ENCODE peak calls at places on chromosome 16, in four cellular contexts. B, J, G and M are unnamed samples.

GRCh38 chr16:22671301-22672076 is 142.5 kb upstream of the HS3ST2 start:
- DNase-seq in B (no peak), J (no peak), G (no peak), M (no peak)

GRCh38 chr16:84302111-84302954 is 7.7 kb downstream of the WFDC1 start:
- DNase-seq in B (no peak), J (no peak), G (no peak), M (no peak)

GRCh38 chr16:5041604-5042133 is 7.9 kb upstream of the NAGPA start:
- DNase-seq in B (no peak), J (no peak), G (no peak), M (no peak)

GRCh38 chr16:86381491-86381890 is 128.8 kb upstream of the FOXF1 start:
- DNase-seq in B (no peak), J (no peak), G (no peak), M (no peak)

GRCh38 chr16:89599451-89599858 is 14.0 kb upstream of the DPEP1 start:
- DNase-seq in B (no peak), J (peak; percentile 69), G (peak; percentile 32), M (peak; percentile 23)

GRCh38 chr16:1361685-1362360 is 10.1 kb downstream of the GNPTG start:
- DNase-seq in B (no peak), J (no peak), G (no peak), M (no peak)

GRCh38 chr16:55233464-55233863 is 90.5 kb upstream of the IRX6 start:
- DNase-seq in B (no peak), J (no peak), G (no peak), M (no peak)

GRCh38 chr16:66468321-66468965 is 41.3 kb downstream of the BEAN1 start:
- DNase-seq in B (no peak), J (no peak), G (no peak), M (no peak)

GRCh38 chr16:23564964-23565363 is 7.4 kb downstream of the UBFD1 start:
- DNase-seq in B (no peak), J (no peak), G (no peak), M (no peak)

GRCh38 chr16:88759245-88759975 is 25.6 kb downstream of the PIEZO1 start:
- DNase-seq in B (no peak), J (peak; percentile 95), G (peak; percentile 78), M (peak; percentile 73)

GRCh38 chr16:12330977-12331376 is 354.4 kb downstream of the SNX29 start:
- DNase-seq in B (no peak), J (no peak), G (no peak), M (no peak)

GRCh38 chr16:4257646-4258556 is 14.9 kb downstream of the TFAP4 start:
- DNase-seq in B (no peak), J (no peak), G (no peak), M (no peak)

GRCh38 chr16:50096791-50097190 is 31.0 kb downstream of the HEATR3 start:
- DNase-seq in B (no peak), J (no peak), G (no peak), M (no peak)

GRCh38 chr16:22816475-22816874 is 2.5 kb downstream of the HS3ST2 start:
- DNase-seq in B (no peak), J (no peak), G (no peak), M (no peak)

GRCh38 chr16:27179500-27180072 is 23.7 kb upstream of the KDM8 start:
- DNase-seq in B (peak; percentile 15), J (peak; percentile 81), G (peak; percentile 88), M (peak; percentile 77)

GRCh38 chr16:26396511-26397235 is 670.1 kb upstream of the C16orf82 start:
- DNase-seq in B (no peak), J (peak; percentile 69), G (no peak), M (no peak)

GRCh38 chr16:64184156-64184555 is 937.7 kb downstream of the CDH11 start:
- DNase-seq in B (no peak), J (no peak), G (no peak), M (no peak)

GRCh38 chr16:56258508-56259424 is 67.5 kb downstream of the GNAO1 start:
- DNase-seq in B (no peak), J (peak; percentile 56), G (no peak), M (no peak)

GRCh38 chr16:17351471-17352045 is 119.2 kb downstream of the XYLT1 start:
- DNase-seq in B (no peak), J (no peak), G (no peak), M (no peak)

GRCh38 chr16:66984902-66985311 is 3.5 kb upstream of the CES4A start:
- DNase-seq in B (no peak), J (no peak), G (peak; percentile 98), M (no peak)

GRCh38 chr16:56871172-56871593 is 6.2 kb downstream of the SLC12A3 start:
- DNase-seq in B (no peak), J (no peak), G (no peak), M (no peak)

GRCh38 chr16:26598989-26599785 is 467.5 kb upstream of the C16orf82 start:
- DNase-seq in B (no peak), J (no peak), G (no peak), M (no peak)

GRCh38 chr16:3655030-3655790 is 719 bp downstream of the DNASE1 start:
- DNase-seq in B (no peak), J (no peak), G (no peak), M (no peak)

DNA sequence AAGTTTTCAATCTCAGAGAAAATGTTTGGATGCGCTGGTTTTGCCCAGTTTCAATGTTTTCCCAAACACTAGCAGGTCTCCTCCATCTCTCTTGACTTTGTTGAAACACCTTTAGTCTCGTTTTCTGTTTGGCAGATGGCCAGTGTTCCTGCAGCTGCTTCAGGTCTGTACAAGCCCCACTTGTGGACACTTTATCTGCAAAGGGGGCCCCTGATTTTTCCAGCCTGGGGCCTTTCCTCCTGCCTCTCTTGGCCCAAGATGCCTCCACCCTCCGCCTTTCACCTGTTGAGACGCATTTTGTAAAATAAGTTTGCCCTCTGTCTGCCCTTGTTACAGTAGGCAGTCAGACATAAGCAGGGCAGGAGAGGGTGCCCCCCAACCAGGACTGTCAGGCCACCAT is 21.8 kb upstream of the PRM1 start:
- DNase-seq in B (no peak), J (peak; percentile 27), G (no peak), M (no peak)
- H3K27ac ChIP-seq in B (no peak overlapping the region), J (peak overlapping the region; percentile 45), G (no peak overlapping the region), M (no peak overlapping the region)

GRCh38 chr16:2520097-2520783 is at the start of gene AMDHD2:
- DNase-seq in B (peak; percentile 55), J (peak; percentile 96), G (peak; percentile 92), M (peak; percentile 89)

GRCh38 chr16:2519711-2520080 is 475 bp upstream of the AMDHD2 start:
- DNase-seq in B (no peak), J (no peak), G (no peak), M (no peak)

GRCh38 chr16:2517954-2518605 is 2.1 kb upstream of the AMDHD2 start:
- DNase-seq in B (no peak), J (no peak), G (no peak), M (no peak)

GRCh38 chr16:2520784-2521577 is 810 bp downstream of the AMDHD2 start:
- DNase-seq in B (no peak), J (no peak), G (peak; percentile 83), M (peak; percentile 87)

DNA sequence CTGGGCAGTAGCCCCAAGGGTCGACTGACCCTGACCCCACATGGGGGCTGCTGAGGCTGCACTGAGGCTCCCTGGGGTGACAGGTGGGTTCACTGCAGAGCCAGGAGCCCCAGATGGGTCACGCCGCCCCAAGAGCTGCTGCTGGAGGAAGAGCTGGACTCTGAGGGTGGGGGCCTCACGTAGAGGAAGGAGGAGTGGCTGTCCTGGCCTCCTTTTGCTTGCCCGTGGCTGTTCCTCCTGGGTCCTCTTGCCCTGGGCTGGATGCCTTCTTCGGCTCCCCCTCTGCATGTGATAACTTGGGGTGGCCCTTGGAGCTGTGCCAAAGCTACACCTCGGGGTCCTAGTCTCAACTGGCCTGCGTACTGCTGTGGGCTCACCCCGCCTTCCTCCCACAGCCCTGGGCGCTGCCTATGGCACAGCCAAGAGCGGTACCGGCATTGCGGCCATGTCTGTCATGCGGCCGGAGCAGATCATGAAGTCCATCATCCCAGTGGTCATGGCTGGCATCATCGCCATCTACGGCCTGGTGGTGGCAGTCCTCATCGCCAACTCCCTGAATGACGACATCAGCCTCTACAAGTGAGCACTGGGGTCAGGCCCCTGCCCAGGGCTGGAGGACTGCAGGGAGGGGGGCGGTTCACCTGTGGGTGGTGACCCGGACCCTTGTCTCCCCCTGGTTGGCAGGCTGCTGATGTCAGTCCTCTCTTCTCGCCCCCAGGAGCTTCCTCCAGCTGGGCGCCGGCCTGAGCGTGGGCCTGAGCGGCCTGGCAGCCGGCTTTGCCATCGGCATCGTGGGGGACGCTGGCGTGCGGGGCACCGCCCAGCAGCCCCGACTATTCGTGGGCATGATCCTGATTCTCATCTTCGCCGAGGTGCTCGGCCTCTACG is 1.1 kb upstream of the AMDHD2 start:
- DNase-seq in B (no peak), J (no peak), G (no peak), M (peak; percentile 60)
- H3K4me3 ChIP-seq in B (peak overlapping the region; percentile 50), J (no peak overlapping the region), G (no peak overlapping the region), M (no peak overlapping the region)

GRCh38 chr16:29316673-29317237 is 89.8 kb downstream of the NPIPB11 start:
- DNase-seq in B (no peak), J (no peak), G (no peak), M (no peak)
- H3K36me3 ChIP-seq in B (no peaks in the 10 kb centered on the region), J (no peaks in the 10 kb centered on the region), G (no peaks in the 10 kb centered on the region), M (no peaks in the 10 kb centered on the region)

GRCh38 chr16:70736454-70737376 is 50.9 kb upstream of the MTSS2 start:
- DNase-seq in B (no peak), J (no peak), G (peak; percentile 67), M (no peak)

GRCh38 chr16:70737377-70738082 is 51.7 kb upstream of the MTSS2 start:
- DNase-seq in B (no peak), J (peak; percentile 47), G (peak; percentile 94), M (peak; percentile 92)

GRCh38 chr16:70738083-70738977 is 52.5 kb upstream of the MTSS2 start:
- DNase-seq in B (no peak), J (peak; percentile 75), G (peak; percentile 45), M (no peak)

GRCh38 chr16:70734522-70734921 is 48.7 kb upstream of the MTSS2 start:
- DNase-seq in B (no peak), J (no peak), G (no peak), M (no peak)

DNA sequence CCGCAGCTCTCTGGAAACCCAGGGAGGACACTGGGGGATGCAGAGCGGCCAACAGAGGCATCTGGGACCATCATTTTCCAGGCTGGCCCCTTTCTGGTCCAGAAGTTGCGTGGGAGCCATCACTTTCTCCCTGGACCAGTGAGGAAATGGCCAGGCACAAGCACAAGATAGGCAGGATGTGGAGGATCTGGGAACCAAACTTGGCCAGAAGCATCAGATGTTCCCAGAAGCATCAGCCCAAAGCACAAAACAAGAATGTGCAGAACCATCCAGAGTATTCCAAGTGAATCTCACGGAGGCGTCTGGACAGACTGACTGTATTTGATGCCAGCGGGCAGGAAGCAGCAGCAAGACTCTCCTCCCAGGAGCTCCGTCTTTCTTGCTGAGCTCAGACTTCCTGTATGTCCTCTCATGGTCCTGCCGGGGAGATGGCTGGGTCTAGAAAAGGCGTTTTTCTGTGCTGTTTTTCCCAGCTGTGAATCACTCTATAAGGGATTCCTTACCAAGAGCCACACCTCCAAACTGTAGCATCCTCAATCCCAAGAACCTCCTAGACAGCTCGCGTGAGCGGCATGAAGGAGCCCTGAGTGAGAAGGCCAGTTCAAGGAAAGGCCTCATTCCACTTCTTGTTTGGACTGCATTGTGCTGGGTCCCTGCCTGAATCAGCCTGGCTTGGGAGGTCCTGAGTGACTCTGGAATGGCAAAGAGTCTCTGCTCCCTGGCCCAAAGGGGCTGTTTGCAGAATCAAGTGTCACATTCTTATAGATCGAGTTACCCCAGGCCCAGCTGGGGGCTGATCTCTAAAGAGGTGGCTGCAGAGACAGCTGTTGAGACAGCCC is 49.5 kb upstream of the MTSS2 start:
- DNase-seq in B (no peak), J (no peak), G (no peak), M (no peak)
- H3K27ac ChIP-seq in B (peak overlapping the region; percentile 83), J (peak overlapping the region; percentile 67), G (no peak overlapping the region), M (no peak overlapping the region)